ENCODE peak calls at places on chromosomes 6 and 20, in eight cellular contexts. G is esophagus squamous epithelium, E is ovary, R is OCI-LY7, Z is psoas muscle, I is H7, K is BJ, Y is left ventricle myocardium inferior. Q is an unnamed sample.

GRCh38 chr20:50930139-50931047 is 844 bp downstream of the ADNP start:
- DNase-seq in G (no peak), E (peak), R (peak), Z (peak), I (peak), K (no peak), Y (no peak), Q (no peak)

GRCh38 chr6:167079853-167080297 is 43.0 kb upstream of the CCR6 start:
- DNase-seq in G (no peak), E (no peak), R (peak), Z (no peak), I (no peak), K (no peak), Y (no peak), Q (no peak)

GRCh38 chr6:38018755-38019165 is 199.2 kb downstream of the ZFAND3 start:
- DNase-seq in G (no peak), E (no peak), R (no peak), Z (no peak), I (no peak), K (no peak), Y (no peak), Q (no peak)

GRCh38 chr6:146028835-146029572 is at the start of gene GRM1:
- DNase-seq in G (no peak), E (no peak), R (no peak), Z (peak), I (peak), K (no peak), Y (no peak), Q (no peak)

GRCh38 chr6:109373333-109373732 is 8.9 kb downstream of the CD164 start:
- DNase-seq in G (no peak), E (no peak), R (no peak), Z (no peak), I (no peak), K (no peak), Y (no peak), Q (no peak)

GRCh38 chr6:150751296-150751695 is 114.2 kb upstream of the MTHFD1L start:
- DNase-seq in G (no peak), E (no peak), R (no peak), Z (no peak), I (no peak), K (no peak), Y (no peak), Q (no peak)

GRCh38 chr6:52227495-52227894 is 16.8 kb downstream of the IL17F start:
- DNase-seq in G (no peak), E (no peak), R (no peak), Z (no peak), I (no peak), K (no peak), Y (no peak), Q (no peak)

GRCh38 chr6:938271-939046 is 245.5 kb upstream of the EXOC2 start:
- DNase-seq in G (no peak), E (no peak), R (no peak), Z (no peak), I (peak), K (no peak), Y (no peak), Q (no peak)

GRCh38 chr20:15561707-15562106 is 1011.5 kb downstream of the KIF16B start:
- DNase-seq in G (no peak), E (no peak), R (no peak), Z (no peak), I (peak), K (no peak), Y (no peak), Q (no peak)

GRCh38 chr20:14918981-14919380 is 581.6 kb upstream of the FLRT3 start:
- DNase-seq in G (no peak), E (no peak), R (no peak), Z (no peak), I (no peak), K (no peak), Y (no peak), Q (no peak)

GRCh38 chr6:12404651-12405050 is 114.5 kb downstream of the EDN1 start:
- DNase-seq in G (no peak), E (no peak), R (no peak), Z (no peak), I (no peak), K (no peak), Y (no peak), Q (no peak)

GRCh38 chr20:46605181-46605580 is 46.1 kb downstream of the SLC13A3 start:
- DNase-seq in G (no peak), E (no peak), R (no peak), Z (no peak), I (no peak), K (no peak), Y (no peak), Q (no peak)

GRCh38 chr6:2478200-2478599 is 232.8 kb upstream of the GMDS start:
- DNase-seq in G (no peak), E (no peak), R (no peak), Z (no peak), I (no peak), K (no peak), Y (no peak), Q (no peak)

GRCh38 chr20:62875419-62876355 is 14.1 kb upstream of the TCFL5 start:
- DNase-seq in G (no peak), E (peak), R (no peak), Z (peak), I (peak), K (no peak), Y (peak), Q (no peak)

GRCh38 chr6:17536586-17536985 is 63.5 kb upstream of the FAM8A1 start:
- DNase-seq in G (no peak), E (no peak), R (no peak), Z (no peak), I (no peak), K (no peak), Y (no peak), Q (no peak)

GRCh38 chr6:130513770-130514169 is 148.0 kb downstream of the TMEM200A start:
- DNase-seq in G (no peak), E (no peak), R (peak), Z (no peak), I (no peak), K (no peak), Y (no peak), Q (peak)

GRCh38 chr20:32482251-32483220 is 102.6 kb downstream of the NOL4L start:
- DNase-seq in G (no peak), E (peak), R (no peak), Z (peak), I (peak), K (no peak), Y (peak), Q (no peak)

GRCh38 chr20:56391037-56391436 is 978 bp downstream of the AURKA start:
- DNase-seq in G (no peak), E (no peak), R (peak), Z (no peak), I (no peak), K (no peak), Y (no peak), Q (no peak)

GRCh38 chr6:38573800-38574395 is 65.8 kb downstream of the BTBD9 start:
- DNase-seq in G (no peak), E (no peak), R (no peak), Z (no peak), I (no peak), K (no peak), Y (no peak), Q (no peak)

GRCh38 chr6:816510-817084 is 123.7 kb upstream of the EXOC2 start:
- DNase-seq in G (no peak), E (no peak), R (no peak), Z (no peak), I (no peak), K (no peak), Y (no peak), Q (no peak)

GRCh38 chr6:45647341-45648138 is 269.8 kb upstream of the SUPT3H start:
- DNase-seq in G (no peak), E (no peak), R (no peak), Z (no peak), I (peak), K (no peak), Y (no peak), Q (peak)

GRCh38 chr6:30709101-30709868 is 7.8 kb downstream of the MDC1 start:
- DNase-seq in G (no peak), E (no peak), R (no peak), Z (no peak), I (no peak), K (no peak), Y (no peak), Q (no peak)

GRCh38 chr6:71444222-71444621 is 155.6 kb downstream of the OGFRL1 start:
- DNase-seq in G (no peak), E (no peak), R (no peak), Z (no peak), I (no peak), K (no peak), Y (no peak), Q (no peak)

GRCh38 chr6:159066479-159066878 is 21.7 kb upstream of the TAGAP start:
- DNase-seq in G (no peak), E (no peak), R (no peak), Z (no peak), I (no peak), K (no peak), Y (no peak), Q (no peak)

GRCh38 chr20:25294459-25295385 is 46.8 kb downstream of the PYGB start:
- DNase-seq in G (no peak), E (peak), R (peak), Z (peak), I (peak), K (no peak), Y (no peak), Q (no peak)

GRCh38 chr6:121190122-121190521 is 144.2 kb downstream of the TBC1D32 start:
- DNase-seq in G (no peak), E (no peak), R (no peak), Z (no peak), I (no peak), K (no peak), Y (no peak), Q (no peak)

GRCh38 chr20:59253779-59254319 is 46.6 kb upstream of the EDN3 start:
- DNase-seq in G (no peak), E (no peak), R (no peak), Z (no peak), I (no peak), K (no peak), Y (no peak), Q (no peak)

GRCh38 chr20:59253325-59253724 is 47.1 kb upstream of the EDN3 start:
- DNase-seq in G (no peak), E (no peak), R (no peak), Z (no peak), I (no peak), K (no peak), Y (no peak), Q (no peak)

GRCh38 chr20:59248031-59248684 is 52.3 kb upstream of the EDN3 start:
- DNase-seq in G (no peak), E (no peak), R (no peak), Z (no peak), I (no peak), K (no peak), Y (no peak), Q (no peak)

GRCh38 chr20:59246691-59247090 is 53.7 kb upstream of the EDN3 start:
- DNase-seq in G (no peak), E (no peak), R (no peak), Z (no peak), I (no peak), K (no peak), Y (no peak), Q (no peak)

GRCh38 chr20:59250293-59250692 is 50.1 kb upstream of the EDN3 start:
- DNase-seq in G (no peak), E (no peak), R (no peak), Z (no peak), I (no peak), K (no peak), Y (no peak), Q (no peak)
- H3K4me3 ChIP-seq in G (no peak), E (no peak), R (no peak), Z (no peak), I (no peak), K (no peak), Y (no peak), Q (no peak)

DNA sequence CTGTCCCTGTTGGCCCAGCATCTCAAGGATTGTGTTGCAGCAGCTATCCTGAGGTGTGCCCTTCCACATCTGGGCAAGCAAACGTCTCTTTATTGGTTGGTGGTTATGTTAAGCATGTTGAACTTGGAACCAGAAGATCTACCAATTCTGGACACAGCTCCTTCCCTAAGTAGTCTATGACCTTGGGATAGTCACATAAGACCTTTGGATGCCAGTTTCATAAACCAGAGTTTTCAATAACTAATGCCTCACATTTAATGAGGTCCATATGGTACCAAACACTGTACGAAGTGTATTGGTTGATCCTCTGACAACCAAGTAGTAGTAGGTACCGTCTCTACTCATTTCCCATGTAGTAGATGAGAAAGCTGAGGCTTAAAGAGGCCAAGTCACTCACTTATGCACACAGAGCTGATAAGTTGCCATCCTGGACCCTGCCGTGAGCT is 3.7 kb downstream of the CYP24A1 start:
- DNase-seq in G (no peak), E (no peak), R (no peak), Z (no peak), I (no peak), K (no peak), Y (no peak), Q (no peak)
- H3K4me3 ChIP-seq in G (no peak), E (no peak), R (no peak), Z (no peak), I (no peak), K (no peak), Y (no peak), Q (no peak)

GRCh38 chr20:12113075-12113467 is 195.4 kb downstream of the BTBD3 start:
- DNase-seq in G (no peak), E (no peak), R (no peak), Z (no peak), I (no peak), K (no peak), Y (no peak), Q (no peak)

GRCh38 chr20:12111431-12112088 is 193.9 kb downstream of the BTBD3 start:
- DNase-seq in G (no peak), E (no peak), R (no peak), Z (no peak), I (no peak), K (no peak), Y (no peak), Q (no peak)

GRCh38 chr20:12113468-12114371 is 196.0 kb downstream of the BTBD3 start:
- DNase-seq in G (no peak), E (no peak), R (no peak), Z (no peak), I (no peak), K (no peak), Y (no peak), Q (peak)

GRCh38 chr20:12112089-12112474 is 194.4 kb downstream of the BTBD3 start:
- DNase-seq in G (no peak), E (no peak), R (no peak), Z (no peak), I (no peak), K (no peak), Y (no peak), Q (no peak)

GRCh38 chr20:12112665-12113064 is 195.0 kb downstream of the BTBD3 start:
- DNase-seq in G (no peak), E (no peak), R (no peak), Z (no peak), I (no peak), K (no peak), Y (no peak), Q (no peak)
- H3K4me3 ChIP-seq in G (no peak), E (no peak), R (no peak), Z (no peak), I (no peak), K (no peak), Y (no peak), Q (no peak)

GRCh38 chr20:48310312-48310711 is 517.5 kb downstream of the PREX1 start:
- DNase-seq in G (no peak), E (peak), R (no peak), Z (no peak), I (no peak), K (no peak), Y (no peak), Q (no peak)

GRCh38 chr20:48308232-48308781 is 519.5 kb downstream of the PREX1 start:
- DNase-seq in G (no peak), E (no peak), R (no peak), Z (no peak), I (no peak), K (no peak), Y (no peak), Q (no peak)

GRCh38 chr20:48308882-48309281 is 518.9 kb downstream of the PREX1 start:
- DNase-seq in G (no peak), E (no peak), R (no peak), Z (no peak), I (peak), K (no peak), Y (no peak), Q (no peak)

GRCh38 chr20:48309293-48309692 is 518.5 kb downstream of the PREX1 start:
- DNase-seq in G (no peak), E (no peak), R (no peak), Z (no peak), I (no peak), K (no peak), Y (no peak), Q (no peak)

DNA sequence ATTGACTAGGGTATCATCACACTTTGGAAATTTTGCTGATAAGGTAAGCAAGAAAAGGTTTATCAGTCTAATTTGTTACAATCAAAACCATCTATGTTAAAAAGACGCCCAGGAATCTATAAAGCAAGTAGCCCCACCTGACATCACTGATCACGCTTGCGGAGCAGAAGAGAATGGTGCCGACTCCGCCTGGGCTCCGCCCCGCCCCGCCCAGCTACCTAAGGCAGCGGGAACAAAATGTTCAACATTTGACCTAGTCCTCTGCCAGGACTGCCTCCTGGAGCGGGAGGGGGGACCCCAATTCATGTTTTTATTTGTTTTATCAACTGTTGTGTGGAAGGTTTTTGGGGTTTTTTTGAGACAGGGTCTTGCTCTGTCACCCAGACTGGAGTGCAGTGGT is 520.5 kb downstream of the PREX1 start:
- DNase-seq in G (no peak), E (no peak), R (no peak), Z (no peak), I (no peak), K (no peak), Y (no peak), Q (no peak)
- H3K4me3 ChIP-seq in G (no peak), E (no peak), R (no peak), Z (no peak), I (no peak), K (no peak), Y (no peak), Q (no peak)

GRCh38 chr6:107490568-107491058 is 696 bp downstream of the SOBP start:
- DNase-seq in G (no peak), E (no peak), R (peak), Z (peak), I (peak), K (no peak), Y (no peak), Q (no peak)

GRCh38 chr6:107488875-107489635 is 862 bp upstream of the SOBP start:
- DNase-seq in G (no peak), E (peak), R (peak), Z (peak), I (peak), K (no peak), Y (peak), Q (no peak)

GRCh38 chr6:107489636-107490567 is at the start of gene SOBP:
- DNase-seq in G (no peak), E (peak), R (peak), Z (peak), I (peak), K (no peak), Y (peak), Q (no peak)

GRCh38 chr6:107491059-107491609 is 1.2 kb downstream of the SOBP start:
- DNase-seq in G (no peak), E (peak), R (peak), Z (peak), I (peak), K (no peak), Y (peak), Q (no peak)

GRCh38 chr6:107488174-107488874 is 1.6 kb upstream of the SOBP start:
- DNase-seq in G (no peak), E (peak), R (no peak), Z (no peak), I (peak), K (no peak), Y (no peak), Q (no peak)
- H3K4me3 ChIP-seq in G (peak), E (peak), R (peak), Z (peak), I (peak), K (peak), Y (peak), Q (peak)

GRCh38 chr6:53671111-53671510 is 5.6 kb upstream of the KLHL31 start:
- DNase-seq in G (no peak), E (no peak), R (no peak), Z (no peak), I (no peak), K (no peak), Y (no peak), Q (no peak)
- H3K4me3 ChIP-seq in G (no peak), E (no peak), R (no peak), Z (no peak), I (no peak), K (no peak), Y (no peak), Q (no peak)

GRCh38 chr6:15250440-15251168 is 4.7 kb downstream of the JARID2 start:
- DNase-seq in G (no peak), E (no peak), R (no peak), Z (no peak), I (no peak), K (no peak), Y (no peak), Q (no peak)

GRCh38 chr6:15247214-15247749 is 1.4 kb downstream of the JARID2 start:
- DNase-seq in G (no peak), E (no peak), R (no peak), Z (no peak), I (no peak), K (no peak), Y (no peak), Q (no peak)

GRCh38 chr6:15249371-15250019 is 3.6 kb downstream of the JARID2 start:
- DNase-seq in G (no peak), E (no peak), R (no peak), Z (no peak), I (no peak), K (no peak), Y (no peak), Q (no peak)

GRCh38 chr6:15247750-15248450 is 2.0 kb downstream of the JARID2 start:
- DNase-seq in G (peak), E (peak), R (peak), Z (peak), I (peak), K (no peak), Y (peak), Q (no peak)

GRCh38 chr6:15248451-15249370 is 2.8 kb downstream of the JARID2 start:
- DNase-seq in G (peak), E (peak), R (peak), Z (peak), I (peak), K (no peak), Y (peak), Q (peak)
- H3K4me3 ChIP-seq in G (peak), E (peak), R (peak), Z (peak), I (peak), K (peak), Y (peak), Q (peak)

GRCh38 chr20:52974155-52974554 is 2.0 kb downstream of the TSHZ2 start:
- DNase-seq in G (no peak), E (no peak), R (no peak), Z (no peak), I (no peak), K (no peak), Y (no peak), Q (no peak)
- H3K4me3 ChIP-seq in G (peak), E (peak), R (no peak), Z (peak), I (no peak), K (no peak), Y (peak), Q (peak)

Q was measured in skeletal muscle cell.